ENCODE peak calls at places on chromosomes 7 and 10, in four cellular contexts. One of them, this sample, is unnamed.

GRCh38 chr7:1922071-1922869 is 252.2 kb downstream of the ELFN1 start:
- DNase-seq in H7: no peak
- DNase-seq in AG04449: no peak
- DNase-seq in activated CD4-positive, alpha-beta T cell treated with anti-CD3 and anti-CD28 coated beads, Interleukin-2, amount 50 U/mL, for 1 hour: no peak
- DNase-seq in this sample: peak; percentile 70

GRCh38 chr7:73341877-73342276 is 13.9 kb downstream of the FKBP6 start:
- DNase-seq in H7: no peak
- DNase-seq in AG04449: peak; percentile 16
- DNase-seq in activated CD4-positive, alpha-beta T cell treated with anti-CD3 and anti-CD28 coated beads, Interleukin-2, amount 50 U/mL, for 1 hour: no peak
- DNase-seq in this sample: no peak

GRCh38 chr10:24821986-24822385 is 98.3 kb upstream of the ARHGAP21 start:
- DNase-seq in H7: no peak
- DNase-seq in AG04449: no peak
- DNase-seq in activated CD4-positive, alpha-beta T cell treated with anti-CD3 and anti-CD28 coated beads, Interleukin-2, amount 50 U/mL, for 1 hour: no peak
- DNase-seq in this sample: no peak

GRCh38 chr7:158373761-158374545 is 213.7 kb downstream of the PTPRN2 start:
- DNase-seq in H7: no peak
- DNase-seq in AG04449: no peak
- DNase-seq in activated CD4-positive, alpha-beta T cell treated with anti-CD3 and anti-CD28 coated beads, Interleukin-2, amount 50 U/mL, for 1 hour: no peak
- DNase-seq in this sample: no peak

GRCh38 chr10:28592953-28593352 is 60.0 kb downstream of the WAC start:
- DNase-seq in H7: no peak
- DNase-seq in AG04449: peak; percentile 31
- DNase-seq in activated CD4-positive, alpha-beta T cell treated with anti-CD3 and anti-CD28 coated beads, Interleukin-2, amount 50 U/mL, for 1 hour: no peak
- DNase-seq in this sample: no peak

GRCh38 chr7:17679427-17679826 is 260.9 kb downstream of the SNX13 start:
- DNase-seq in H7: no peak
- DNase-seq in AG04449: no peak
- DNase-seq in activated CD4-positive, alpha-beta T cell treated with anti-CD3 and anti-CD28 coated beads, Interleukin-2, amount 50 U/mL, for 1 hour: no peak
- DNase-seq in this sample: no peak

GRCh38 chr10:133024711-133025557 is 62.8 kb upstream of the ADGRA1 start:
- DNase-seq in H7: peak; percentile 88
- DNase-seq in AG04449: no peak
- DNase-seq in activated CD4-positive, alpha-beta T cell treated with anti-CD3 and anti-CD28 coated beads, Interleukin-2, amount 50 U/mL, for 1 hour: no peak
- DNase-seq in this sample: no peak

GRCh38 chr10:132152896-132153580 is 33.7 kb upstream of the DPYSL4 start:
- DNase-seq in H7: no peak
- DNase-seq in AG04449: no peak
- DNase-seq in activated CD4-positive, alpha-beta T cell treated with anti-CD3 and anti-CD28 coated beads, Interleukin-2, amount 50 U/mL, for 1 hour: no peak
- DNase-seq in this sample: no peak

GRCh38 chr7:146414373-146414772 is 297.8 kb downstream of the CNTNAP2 start:
- DNase-seq in H7: peak; percentile 10
- DNase-seq in AG04449: no peak
- DNase-seq in activated CD4-positive, alpha-beta T cell treated with anti-CD3 and anti-CD28 coated beads, Interleukin-2, amount 50 U/mL, for 1 hour: no peak
- DNase-seq in this sample: no peak

GRCh38 chr7:71900556-71900955 is 511.6 kb downstream of the CALN1 start:
- DNase-seq in H7: no peak
- DNase-seq in AG04449: no peak
- DNase-seq in activated CD4-positive, alpha-beta T cell treated with anti-CD3 and anti-CD28 coated beads, Interleukin-2, amount 50 U/mL, for 1 hour: no peak
- DNase-seq in this sample: no peak

This sample was measured in naive thymus-derived CD4-positive, alpha-beta T cell.